ENCODE peak calls at places on chromosomes 3 and 15, in nine cellular contexts. One of them, this sample, is unnamed.

GRCh38 chr15:85750319-85750806 is 44.4 kb downstream of the KLHL25 start:
- DNase-seq in heart left ventricle: peak
- DNase-seq in tibial nerve: no peak
- DNase-seq in body of pancreas: peak
- DNase-seq in prostate gland: peak
- DNase-seq in HepG2: no peak
- DNase-seq in transverse colon: peak
- DNase-seq in HCT116: no peak
- DNase-seq in uterus: peak
- DNase-seq in this sample: no peak

GRCh38 chr3:112767177-112767576 is 79.5 kb downstream of the CD200R1L start:
- DNase-seq in heart left ventricle: no peak
- DNase-seq in tibial nerve: peak
- DNase-seq in body of pancreas: no peak
- DNase-seq in prostate gland: no peak
- DNase-seq in HepG2: no peak
- DNase-seq in transverse colon: no peak
- DNase-seq in HCT116: no peak
- DNase-seq in uterus: no peak
- DNase-seq in this sample: no peak

GRCh38 chr3:156551746-156552145 is 3.2 kb downstream of the SSR3 start:
- DNase-seq in heart left ventricle: no peak
- DNase-seq in tibial nerve: no peak
- DNase-seq in body of pancreas: no peak
- DNase-seq in prostate gland: no peak
- DNase-seq in HepG2: no peak
- DNase-seq in transverse colon: no peak
- DNase-seq in HCT116: no peak
- DNase-seq in uterus: no peak
- DNase-seq in this sample: peak

GRCh38 chr15:70266412-70267089 is 168.8 kb upstream of the TLE3 start:
- DNase-seq in heart left ventricle: peak
- DNase-seq in tibial nerve: peak
- DNase-seq in body of pancreas: peak
- DNase-seq in prostate gland: peak
- DNase-seq in HepG2: no peak
- DNase-seq in transverse colon: peak
- DNase-seq in HCT116: no peak
- DNase-seq in uterus: peak
- DNase-seq in this sample: peak

GRCh38 chr3:35974872-35975271 is 335.5 kb downstream of the ARPP21 start:
- DNase-seq in heart left ventricle: no peak
- DNase-seq in tibial nerve: no peak
- DNase-seq in body of pancreas: no peak
- DNase-seq in prostate gland: no peak
- DNase-seq in HepG2: no peak
- DNase-seq in transverse colon: no peak
- DNase-seq in HCT116: no peak
- DNase-seq in uterus: no peak
- DNase-seq in this sample: no peak

GRCh38 chr15:48858401-48858800 is 19.5 kb upstream of the EID1 start:
- DNase-seq in heart left ventricle: no peak
- DNase-seq in tibial nerve: no peak
- DNase-seq in body of pancreas: no peak
- DNase-seq in prostate gland: no peak
- DNase-seq in HepG2: no peak
- DNase-seq in transverse colon: no peak
- DNase-seq in HCT116: no peak
- DNase-seq in uterus: no peak
- DNase-seq in this sample: peak

GRCh38 chr15:42091753-42092665 is 2.4 kb downstream of the PLA2G4D start:
- DNase-seq in heart left ventricle: no peak
- DNase-seq in tibial nerve: no peak
- DNase-seq in body of pancreas: no peak
- DNase-seq in prostate gland: no peak
- DNase-seq in HepG2: peak
- DNase-seq in transverse colon: no peak
- DNase-seq in HCT116: peak
- DNase-seq in uterus: no peak
- DNase-seq in this sample: no peak

GRCh38 chr15:90982135-90982534 is 12.2 kb downstream of the PRC1 start:
- DNase-seq in heart left ventricle: no peak
- DNase-seq in tibial nerve: no peak
- DNase-seq in body of pancreas: no peak
- DNase-seq in prostate gland: no peak
- DNase-seq in HepG2: no peak
- DNase-seq in transverse colon: no peak
- DNase-seq in HCT116: no peak
- DNase-seq in uterus: no peak
- DNase-seq in this sample: no peak

GRCh38 chr3:50161320-50161719 is 6.2 kb downstream of the SEMA3F start:
- DNase-seq in heart left ventricle: no peak
- DNase-seq in tibial nerve: no peak
- DNase-seq in body of pancreas: no peak
- DNase-seq in prostate gland: peak
- DNase-seq in HepG2: no peak
- DNase-seq in transverse colon: peak
- DNase-seq in HCT116: no peak
- DNase-seq in uterus: no peak
- DNase-seq in this sample: no peak

GRCh38 chr3:85516146-85516545 is 557.4 kb downstream of the CADM2 start:
- DNase-seq in heart left ventricle: no peak
- DNase-seq in tibial nerve: no peak
- DNase-seq in body of pancreas: no peak
- DNase-seq in prostate gland: no peak
- DNase-seq in HepG2: no peak
- DNase-seq in transverse colon: no peak
- DNase-seq in HCT116: no peak
- DNase-seq in uterus: no peak
- DNase-seq in this sample: no peak

GRCh38 chr15:67103869-67104268 is 38.5 kb downstream of the SMAD3 start:
- DNase-seq in heart left ventricle: no peak
- DNase-seq in tibial nerve: no peak
- DNase-seq in body of pancreas: no peak
- DNase-seq in prostate gland: no peak
- DNase-seq in HepG2: no peak
- DNase-seq in transverse colon: no peak
- DNase-seq in HCT116: no peak
- DNase-seq in uterus: no peak
- DNase-seq in this sample: no peak

GRCh38 chr3:52004158-52004787 is 8.6 kb upstream of the RPL29 start:
- DNase-seq in heart left ventricle: peak
- DNase-seq in tibial nerve: no peak
- DNase-seq in body of pancreas: no peak
- DNase-seq in prostate gland: no peak
- DNase-seq in HepG2: peak
- DNase-seq in transverse colon: no peak
- DNase-seq in HCT116: no peak
- DNase-seq in uterus: no peak
- DNase-seq in this sample: peak

DNA sequence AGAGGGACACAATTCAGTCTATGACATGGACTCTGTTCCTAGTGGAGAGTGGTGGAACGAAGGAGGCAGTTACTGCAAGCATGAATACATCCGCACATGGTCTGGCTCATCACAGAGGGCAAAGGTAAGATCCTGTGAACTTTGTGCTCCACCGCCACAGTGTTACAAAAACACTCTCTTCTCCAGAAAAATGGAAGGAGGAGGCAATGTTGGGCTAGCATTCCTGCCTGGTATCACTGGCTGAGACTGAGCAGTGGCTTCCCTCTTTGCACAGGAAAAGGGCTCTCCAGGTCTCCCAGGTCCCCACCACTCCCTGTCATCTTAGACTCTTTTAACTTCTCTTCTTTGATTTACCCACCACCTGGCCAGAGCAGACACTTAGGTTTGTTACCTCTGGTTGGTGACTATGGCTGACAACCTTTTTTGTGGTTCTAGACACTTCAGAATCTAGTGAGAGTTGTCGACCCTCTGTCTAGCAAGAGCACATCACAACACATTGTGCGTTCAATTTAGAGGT is 1.5 kb upstream of the EEFSEC start:
- DNase-seq in heart left ventricle: no peak
- DNase-seq in tibial nerve: no peak
- DNase-seq in body of pancreas: no peak
- DNase-seq in prostate gland: no peak
- DNase-seq in HepG2: peak
- DNase-seq in transverse colon: no peak
- DNase-seq in HCT116: no peak
- DNase-seq in uterus: no peak
- DNase-seq in this sample: no peak
- TF ChIP-seq POLR2A in heart left ventricle: no peak
- TF ChIP-seq POLR2A in tibial nerve: no peak
- TF ChIP-seq POLR2A in body of pancreas: no peak
- TF ChIP-seq POLR2A in prostate gland: no peak
- TF ChIP-seq POLR2A in HepG2: peak
- TF ChIP-seq POLR2A in transverse colon: no peak
- TF ChIP-seq POLR2A in HCT116: no peak
- TF ChIP-seq POLR2A in uterus: no peak
- TF ChIP-seq POLR2A in this sample: no peak

DNA sequence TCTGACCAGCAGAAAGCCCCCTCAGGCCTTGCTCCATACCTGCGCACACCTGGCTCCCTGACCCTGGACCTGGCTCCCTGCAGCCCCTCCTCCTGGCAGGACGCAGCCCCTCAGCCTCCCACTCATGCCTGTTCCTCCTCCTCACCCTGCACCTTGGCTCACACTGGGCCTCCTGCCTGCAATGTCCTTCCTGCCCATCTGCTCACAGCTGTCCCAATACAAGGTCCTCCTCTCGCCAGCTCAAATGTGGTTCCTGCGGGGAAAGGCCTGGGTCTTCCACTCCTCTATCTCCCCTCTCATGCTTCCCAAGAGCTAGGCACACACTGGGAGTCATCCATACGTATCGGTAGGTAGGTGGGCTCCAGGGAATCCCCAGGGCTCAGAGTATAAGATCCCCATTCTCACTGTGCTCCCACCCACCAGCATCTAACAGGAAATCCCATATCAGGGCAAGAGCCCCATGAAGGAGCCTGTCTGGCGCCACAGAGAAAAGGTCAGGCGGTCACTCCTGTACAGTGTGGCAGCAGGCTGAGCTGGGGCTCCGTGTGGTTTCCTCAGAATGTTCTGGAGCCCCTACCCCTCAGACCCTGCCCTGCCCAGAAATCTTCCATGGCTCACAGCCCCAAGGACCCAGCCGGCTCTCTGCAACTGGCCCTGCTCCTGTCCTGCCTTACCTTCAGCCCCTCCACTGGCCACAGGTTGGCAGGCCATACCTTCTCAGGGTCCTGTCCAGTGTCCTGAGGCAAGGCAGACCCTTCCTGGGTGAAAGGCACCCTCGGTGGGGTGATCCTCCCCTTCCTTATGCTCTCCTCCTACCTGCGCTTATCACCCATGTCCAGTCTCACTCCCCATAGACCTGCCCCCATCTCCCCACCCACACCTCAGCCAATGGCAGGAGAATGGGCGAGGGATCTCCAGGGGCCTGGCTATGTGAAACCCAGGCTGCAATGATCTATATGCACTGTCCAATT is 10.9 kb downstream of the PLCD1 start:
- DNase-seq in heart left ventricle: no peak
- DNase-seq in tibial nerve: no peak
- DNase-seq in body of pancreas: no peak
- DNase-seq in prostate gland: no peak
- DNase-seq in HepG2: no peak
- DNase-seq in transverse colon: peak
- DNase-seq in HCT116: no peak
- DNase-seq in uterus: no peak
- DNase-seq in this sample: no peak
- TF ChIP-seq POLR2A in heart left ventricle: no peak
- TF ChIP-seq POLR2A in tibial nerve: no peak
- TF ChIP-seq POLR2A in body of pancreas: no peak
- TF ChIP-seq POLR2A in prostate gland: no peak
- TF ChIP-seq POLR2A in HepG2: no peak
- TF ChIP-seq POLR2A in transverse colon: no peak
- TF ChIP-seq POLR2A in HCT116: no peak
- TF ChIP-seq POLR2A in uterus: no peak
- TF ChIP-seq POLR2A in this sample: no peak

DNA sequence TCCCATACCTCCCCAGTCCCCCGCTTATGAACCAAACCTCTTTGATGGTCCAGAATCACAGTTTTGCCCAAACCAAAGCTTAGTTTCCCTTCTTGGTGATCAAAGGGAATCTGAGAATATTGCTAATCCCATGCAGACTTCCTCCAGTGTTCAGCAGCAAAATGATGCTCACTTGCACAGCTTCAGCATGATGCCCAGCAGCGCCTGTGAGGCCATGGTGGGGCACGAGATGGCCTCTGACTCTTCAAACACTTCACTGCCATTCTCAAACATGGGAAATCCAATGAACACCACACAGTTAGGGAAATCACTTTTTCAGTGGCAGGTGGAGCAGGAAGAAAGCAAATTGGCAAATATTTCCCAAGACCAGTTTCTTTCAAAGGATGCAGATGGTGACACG is 4.2 kb downstream of the NFKBIZ start:
- DNase-seq in heart left ventricle: no peak
- DNase-seq in tibial nerve: no peak
- DNase-seq in body of pancreas: no peak
- DNase-seq in prostate gland: no peak
- DNase-seq in HepG2: no peak
- DNase-seq in transverse colon: no peak
- DNase-seq in HCT116: no peak
- DNase-seq in uterus: no peak
- DNase-seq in this sample: no peak
- TF ChIP-seq POLR2A in heart left ventricle: no peak
- TF ChIP-seq POLR2A in tibial nerve: no peak
- TF ChIP-seq POLR2A in body of pancreas: no peak
- TF ChIP-seq POLR2A in prostate gland: no peak
- TF ChIP-seq POLR2A in HepG2: no peak
- TF ChIP-seq POLR2A in transverse colon: no peak
- TF ChIP-seq POLR2A in HCT116: no peak
- TF ChIP-seq POLR2A in uterus: no peak
- TF ChIP-seq POLR2A in this sample: no peak

GRCh38 chr15:68279218-68279533 is 1.6 kb downstream of the FEM1B start:
- DNase-seq in heart left ventricle: no peak
- DNase-seq in tibial nerve: no peak
- DNase-seq in body of pancreas: no peak
- DNase-seq in prostate gland: no peak
- DNase-seq in HepG2: no peak
- DNase-seq in transverse colon: no peak
- DNase-seq in HCT116: no peak
- DNase-seq in uterus: no peak
- DNase-seq in this sample: no peak

GRCh38 chr15:68276668-68277067 is 877 bp upstream of the FEM1B start:
- DNase-seq in heart left ventricle: no peak
- DNase-seq in tibial nerve: no peak
- DNase-seq in body of pancreas: no peak
- DNase-seq in prostate gland: no peak
- DNase-seq in HepG2: no peak
- DNase-seq in transverse colon: no peak
- DNase-seq in HCT116: no peak
- DNase-seq in uterus: no peak
- DNase-seq in this sample: no peak

GRCh38 chr15:68278345-68279217 is 1.0 kb downstream of the FEM1B start:
- DNase-seq in heart left ventricle: no peak
- DNase-seq in tibial nerve: no peak
- DNase-seq in body of pancreas: no peak
- DNase-seq in prostate gland: peak
- DNase-seq in HepG2: peak
- DNase-seq in transverse colon: no peak
- DNase-seq in HCT116: no peak
- DNase-seq in uterus: peak
- DNase-seq in this sample: peak

GRCh38 chr15:68277131-68277604 is 377 bp upstream of the FEM1B start:
- DNase-seq in heart left ventricle: peak
- DNase-seq in tibial nerve: no peak
- DNase-seq in body of pancreas: no peak
- DNase-seq in prostate gland: no peak
- DNase-seq in HepG2: no peak
- DNase-seq in transverse colon: peak
- DNase-seq in HCT116: no peak
- DNase-seq in uterus: no peak
- DNase-seq in this sample: no peak

GRCh38 chr15:68277605-68278344 is at the start of gene FEM1B:
- DNase-seq in heart left ventricle: peak
- DNase-seq in tibial nerve: peak
- DNase-seq in body of pancreas: peak
- DNase-seq in prostate gland: peak
- DNase-seq in HepG2: peak
- DNase-seq in transverse colon: peak
- DNase-seq in HCT116: peak
- DNase-seq in uterus: peak
- DNase-seq in this sample: peak
- TF ChIP-seq POLR2A in heart left ventricle: no peak
- TF ChIP-seq POLR2A in tibial nerve: peak
- TF ChIP-seq POLR2A in body of pancreas: peak
- TF ChIP-seq POLR2A in prostate gland: peak
- TF ChIP-seq POLR2A in HepG2: peak
- TF ChIP-seq POLR2A in transverse colon: peak
- TF ChIP-seq POLR2A in HCT116: peak
- TF ChIP-seq POLR2A in uterus: peak
- TF ChIP-seq POLR2A in this sample: peak

This sample was measured in erythroblast.